ENCODE peak calls at places on chromosomes 12 and 14, in eight cellular contexts. One of them, this sample, is unnamed.

GRCh38 chr14:83975435-83976222 is 1554.3 kb upstream of the FLRT2 start:
- DNase-seq in sigmoid colon: peak; percentile 65
- DNase-seq in suprapubic skin: no peak
- DNase-seq in fibroblast of lung: no peak
- DNase-seq in HL-60: no peak
- DNase-seq in tibial nerve: no peak
- DNase-seq in lower lobe of right lung: no peak
- DNase-seq in astrocyte: no peak
- DNase-seq in this sample: no peak

GRCh38 chr14:68088463-68088862 is 268.9 kb downstream of the RAD51B start:
- DNase-seq in sigmoid colon: peak; percentile 74
- DNase-seq in suprapubic skin: no peak
- DNase-seq in fibroblast of lung: peak; percentile 71
- DNase-seq in HL-60: no peak
- DNase-seq in tibial nerve: no peak
- DNase-seq in lower lobe of right lung: no peak
- DNase-seq in astrocyte: peak; percentile 71
- DNase-seq in this sample: no peak

GRCh38 chr14:70619708-70620107 is 19.3 kb upstream of the MED6 start:
- DNase-seq in sigmoid colon: no peak
- DNase-seq in suprapubic skin: no peak
- DNase-seq in fibroblast of lung: no peak
- DNase-seq in HL-60: no peak
- DNase-seq in tibial nerve: no peak
- DNase-seq in lower lobe of right lung: no peak
- DNase-seq in astrocyte: no peak
- DNase-seq in this sample: peak; percentile 19

GRCh38 chr14:68291820-68292219 is 472.2 kb downstream of the RAD51B start:
- DNase-seq in sigmoid colon: no peak
- DNase-seq in suprapubic skin: no peak
- DNase-seq in fibroblast of lung: no peak
- DNase-seq in HL-60: no peak
- DNase-seq in tibial nerve: no peak
- DNase-seq in lower lobe of right lung: no peak
- DNase-seq in astrocyte: no peak
- DNase-seq in this sample: no peak

GRCh38 chr12:109461049-109461845 is 15.9 kb downstream of the KCTD10 start:
- DNase-seq in sigmoid colon: no peak
- DNase-seq in suprapubic skin: no peak
- DNase-seq in fibroblast of lung: peak; percentile 68
- DNase-seq in HL-60: peak; percentile 29
- DNase-seq in tibial nerve: no peak
- DNase-seq in lower lobe of right lung: peak; percentile 71
- DNase-seq in astrocyte: peak; percentile 57
- DNase-seq in this sample: no peak

GRCh38 chr14:61076531-61076930 is 95.5 kb downstream of the SLC38A6 start:
- DNase-seq in sigmoid colon: no peak
- DNase-seq in suprapubic skin: no peak
- DNase-seq in fibroblast of lung: peak; percentile 72
- DNase-seq in HL-60: no peak
- DNase-seq in tibial nerve: no peak
- DNase-seq in lower lobe of right lung: no peak
- DNase-seq in astrocyte: peak; percentile 65
- DNase-seq in this sample: no peak

GRCh38 chr14:48731260-48731659 is 854.9 kb downstream of the RPS29 start:
- DNase-seq in sigmoid colon: no peak
- DNase-seq in suprapubic skin: no peak
- DNase-seq in fibroblast of lung: no peak
- DNase-seq in HL-60: no peak
- DNase-seq in tibial nerve: no peak
- DNase-seq in lower lobe of right lung: no peak
- DNase-seq in astrocyte: no peak
- DNase-seq in this sample: no peak

GRCh38 chr12:85877459-85877858 is 3.4 kb downstream of the NTS start:
- DNase-seq in sigmoid colon: no peak
- DNase-seq in suprapubic skin: no peak
- DNase-seq in fibroblast of lung: no peak
- DNase-seq in HL-60: no peak
- DNase-seq in tibial nerve: no peak
- DNase-seq in lower lobe of right lung: no peak
- DNase-seq in astrocyte: no peak
- DNase-seq in this sample: no peak

GRCh38 chr12:104571328-104571727 is 114.6 kb downstream of the CHST11 start:
- DNase-seq in sigmoid colon: no peak
- DNase-seq in suprapubic skin: no peak
- DNase-seq in fibroblast of lung: no peak
- DNase-seq in HL-60: no peak
- DNase-seq in tibial nerve: no peak
- DNase-seq in lower lobe of right lung: no peak
- DNase-seq in astrocyte: no peak
- DNase-seq in this sample: no peak

GRCh38 chr14:36502558-36503508 is 17.2 kb downstream of the NKX2-1 start:
- DNase-seq in sigmoid colon: no peak
- DNase-seq in suprapubic skin: no peak
- DNase-seq in fibroblast of lung: no peak
- DNase-seq in HL-60: no peak
- DNase-seq in tibial nerve: no peak
- DNase-seq in lower lobe of right lung: no peak
- DNase-seq in astrocyte: no peak
- DNase-seq in this sample: no peak

GRCh38 chr12:87290505-87290904 is 738.7 kb downstream of the C12orf50 start:
- DNase-seq in sigmoid colon: no peak
- DNase-seq in suprapubic skin: no peak
- DNase-seq in fibroblast of lung: no peak
- DNase-seq in HL-60: no peak
- DNase-seq in tibial nerve: no peak
- DNase-seq in lower lobe of right lung: no peak
- DNase-seq in astrocyte: no peak
- DNase-seq in this sample: no peak

GRCh38 chr14:103281496-103282231 is 52.4 kb upstream of the EIF5 start:
- DNase-seq in sigmoid colon: peak; percentile 82
- DNase-seq in suprapubic skin: no peak
- DNase-seq in fibroblast of lung: peak; percentile 40
- DNase-seq in HL-60: no peak
- DNase-seq in tibial nerve: no peak
- DNase-seq in lower lobe of right lung: no peak
- DNase-seq in astrocyte: peak; percentile 20
- DNase-seq in this sample: peak; percentile 50

GRCh38 chr12:53326460-53327185 is 5.2 kb upstream of the AAAS start:
- DNase-seq in sigmoid colon: no peak
- DNase-seq in suprapubic skin: no peak
- DNase-seq in fibroblast of lung: no peak
- DNase-seq in HL-60: no peak
- DNase-seq in tibial nerve: no peak
- DNase-seq in lower lobe of right lung: no peak
- DNase-seq in astrocyte: no peak
- DNase-seq in this sample: no peak

GRCh38 chr12:53327435-53328042 is 6.1 kb upstream of the AAAS start:
- DNase-seq in sigmoid colon: no peak
- DNase-seq in suprapubic skin: no peak
- DNase-seq in fibroblast of lung: no peak
- DNase-seq in HL-60: no peak
- DNase-seq in tibial nerve: no peak
- DNase-seq in lower lobe of right lung: no peak
- DNase-seq in astrocyte: no peak
- DNase-seq in this sample: no peak

GRCh38 chr12:53324779-53325538 is 3.5 kb upstream of the AAAS start:
- DNase-seq in sigmoid colon: peak; percentile 98
- DNase-seq in suprapubic skin: peak; percentile 95
- DNase-seq in fibroblast of lung: peak; percentile 86
- DNase-seq in HL-60: peak; percentile 80
- DNase-seq in tibial nerve: peak; percentile 91
- DNase-seq in lower lobe of right lung: peak; percentile 95
- DNase-seq in astrocyte: peak; percentile 71
- DNase-seq in this sample: peak; percentile 94

GRCh38 chr12:53324113-53324778 is 2.8 kb upstream of the AAAS start:
- DNase-seq in sigmoid colon: no peak
- DNase-seq in suprapubic skin: no peak
- DNase-seq in fibroblast of lung: no peak
- DNase-seq in HL-60: peak; percentile 71
- DNase-seq in tibial nerve: no peak
- DNase-seq in lower lobe of right lung: peak; percentile 58
- DNase-seq in astrocyte: no peak
- DNase-seq in this sample: no peak

GRCh38 chr12:53325539-53326061 is 4.2 kb upstream of the AAAS start:
- DNase-seq in sigmoid colon: peak; percentile 73
- DNase-seq in suprapubic skin: no peak
- DNase-seq in fibroblast of lung: no peak
- DNase-seq in HL-60: no peak
- DNase-seq in tibial nerve: peak; percentile 20
- DNase-seq in lower lobe of right lung: peak; percentile 65
- DNase-seq in astrocyte: no peak
- DNase-seq in this sample: peak; percentile 20
- H3K27ac ChIP-seq in sigmoid colon: peak overlapping the region; percentile 95
- H3K27ac ChIP-seq in suprapubic skin: peak overlapping the region; percentile 88
- H3K27ac ChIP-seq in fibroblast of lung: peak overlapping the region; percentile 67
- H3K27ac ChIP-seq in HL-60: peak overlapping the region; percentile 86
- H3K27ac ChIP-seq in tibial nerve: peak overlapping the region; percentile 96
- H3K27ac ChIP-seq in lower lobe of right lung: peak overlapping the region; percentile 92
- H3K27ac ChIP-seq in astrocyte: no peak overlapping the region
- H3K27ac ChIP-seq in this sample: peak overlapping the region; percentile 91

GRCh38 chr12:17588968-17589367 is 501.0 kb downstream of the RERGL start:
- DNase-seq in sigmoid colon: no peak
- DNase-seq in suprapubic skin: no peak
- DNase-seq in fibroblast of lung: peak; percentile 1
- DNase-seq in HL-60: no peak
- DNase-seq in tibial nerve: no peak
- DNase-seq in lower lobe of right lung: no peak
- DNase-seq in astrocyte: no peak
- DNase-seq in this sample: no peak
- TF ChIP-seq CTCF in sigmoid colon: no peak
- TF ChIP-seq CTCF in suprapubic skin: no peak
- TF ChIP-seq CTCF in fibroblast of lung: no peak
- TF ChIP-seq CTCF in HL-60: no peak
- TF ChIP-seq CTCF in tibial nerve: no peak
- TF ChIP-seq CTCF in lower lobe of right lung: peak; percentile 13
- TF ChIP-seq CTCF in astrocyte: peak; percentile 18
- TF ChIP-seq CTCF in this sample: no peak

GRCh38 chr12:44851586-44851985 is 24.5 kb downstream of the NELL2 start:
- DNase-seq in sigmoid colon: no peak
- DNase-seq in suprapubic skin: no peak
- DNase-seq in fibroblast of lung: no peak
- DNase-seq in HL-60: no peak
- DNase-seq in tibial nerve: no peak
- DNase-seq in lower lobe of right lung: no peak
- DNase-seq in astrocyte: no peak
- DNase-seq in this sample: no peak

GRCh38 chr12:44846826-44847225 is 29.3 kb downstream of the NELL2 start:
- DNase-seq in sigmoid colon: no peak
- DNase-seq in suprapubic skin: no peak
- DNase-seq in fibroblast of lung: no peak
- DNase-seq in HL-60: no peak
- DNase-seq in tibial nerve: no peak
- DNase-seq in lower lobe of right lung: no peak
- DNase-seq in astrocyte: no peak
- DNase-seq in this sample: no peak

GRCh38 chr12:44848771-44849085 is 27.4 kb downstream of the NELL2 start:
- DNase-seq in sigmoid colon: no peak
- DNase-seq in suprapubic skin: no peak
- DNase-seq in fibroblast of lung: no peak
- DNase-seq in HL-60: no peak
- DNase-seq in tibial nerve: no peak
- DNase-seq in lower lobe of right lung: no peak
- DNase-seq in astrocyte: no peak
- DNase-seq in this sample: no peak

GRCh38 chr12:44847403-44847802 is 28.7 kb downstream of the NELL2 start:
- DNase-seq in sigmoid colon: no peak
- DNase-seq in suprapubic skin: no peak
- DNase-seq in fibroblast of lung: no peak
- DNase-seq in HL-60: no peak
- DNase-seq in tibial nerve: no peak
- DNase-seq in lower lobe of right lung: no peak
- DNase-seq in astrocyte: no peak
- DNase-seq in this sample: no peak

DNA sequence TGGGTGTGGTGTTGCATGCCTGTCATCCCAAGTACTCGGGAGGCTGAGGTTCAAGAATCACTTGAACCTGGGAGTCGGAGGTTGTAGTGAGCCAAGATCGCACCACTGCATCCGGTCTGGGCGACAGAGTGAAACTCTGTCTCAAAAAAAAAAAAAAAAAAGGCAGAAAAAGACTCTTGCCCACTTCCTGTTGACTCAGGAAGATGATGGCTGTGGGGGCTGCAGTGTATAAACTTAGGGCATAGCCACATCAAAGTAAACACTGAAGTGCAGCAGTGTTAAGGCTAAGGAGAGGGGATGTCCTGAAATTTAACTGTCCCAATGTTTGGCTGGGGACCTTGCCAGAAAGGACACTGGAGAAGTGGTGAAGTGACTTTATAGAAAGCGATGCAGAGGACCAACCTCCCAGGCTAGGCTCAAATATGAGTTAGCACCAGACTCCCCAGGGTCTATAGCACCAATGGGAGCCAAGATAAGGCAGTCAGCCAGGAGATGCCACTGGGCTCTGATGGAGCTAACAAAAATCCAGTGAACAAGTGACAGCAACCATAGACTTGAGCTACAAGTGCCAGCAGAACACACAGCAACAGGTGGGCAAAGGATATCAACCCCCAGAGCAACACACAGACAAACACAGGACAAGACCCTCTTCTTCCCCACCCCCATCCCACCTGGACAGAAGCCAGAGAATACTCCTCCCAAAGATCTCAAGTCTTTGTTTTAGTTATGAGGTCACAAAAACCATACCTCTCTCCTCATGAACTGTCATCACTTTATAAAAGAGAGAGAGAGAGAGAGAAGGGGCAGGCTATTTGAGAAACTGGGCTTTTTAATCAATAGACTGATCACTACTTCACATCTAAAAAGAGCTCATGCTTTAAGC is 28.0 kb downstream of the NELL2 start:
- DNase-seq in sigmoid colon: no peak
- DNase-seq in suprapubic skin: no peak
- DNase-seq in fibroblast of lung: no peak
- DNase-seq in HL-60: no peak
- DNase-seq in tibial nerve: no peak
- DNase-seq in lower lobe of right lung: no peak
- DNase-seq in astrocyte: no peak
- DNase-seq in this sample: no peak
- H3K27ac ChIP-seq in sigmoid colon: no peak overlapping the region
- H3K27ac ChIP-seq in suprapubic skin: no peak overlapping the region
- H3K27ac ChIP-seq in fibroblast of lung: no peak overlapping the region
- H3K27ac ChIP-seq in HL-60: no peak overlapping the region
- H3K27ac ChIP-seq in tibial nerve: peak overlapping the region; percentile 22
- H3K27ac ChIP-seq in lower lobe of right lung: no peak overlapping the region
- H3K27ac ChIP-seq in astrocyte: no peak overlapping the region
- H3K27ac ChIP-seq in this sample: no peak overlapping the region

GRCh38 chr14:53793790-53794560 is 162.7 kb downstream of the BMP4 start:
- DNase-seq in sigmoid colon: peak; percentile 69
- DNase-seq in suprapubic skin: no peak
- DNase-seq in fibroblast of lung: peak; percentile 43
- DNase-seq in HL-60: no peak
- DNase-seq in tibial nerve: no peak
- DNase-seq in lower lobe of right lung: no peak
- DNase-seq in astrocyte: peak; percentile 39
- DNase-seq in this sample: no peak

GRCh38 chr14:53796734-53797133 is 159.9 kb downstream of the BMP4 start:
- DNase-seq in sigmoid colon: no peak
- DNase-seq in suprapubic skin: no peak
- DNase-seq in fibroblast of lung: no peak
- DNase-seq in HL-60: no peak
- DNase-seq in tibial nerve: no peak
- DNase-seq in lower lobe of right lung: no peak
- DNase-seq in astrocyte: no peak
- DNase-seq in this sample: no peak

GRCh38 chr14:53791116-53791515 is 165.5 kb downstream of the BMP4 start:
- DNase-seq in sigmoid colon: no peak
- DNase-seq in suprapubic skin: no peak
- DNase-seq in fibroblast of lung: no peak
- DNase-seq in HL-60: no peak
- DNase-seq in tibial nerve: no peak
- DNase-seq in lower lobe of right lung: no peak
- DNase-seq in astrocyte: no peak
- DNase-seq in this sample: no peak

GRCh38 chr14:53792909-53793308 is 163.7 kb downstream of the BMP4 start:
- DNase-seq in sigmoid colon: no peak
- DNase-seq in suprapubic skin: no peak
- DNase-seq in fibroblast of lung: no peak
- DNase-seq in HL-60: no peak
- DNase-seq in tibial nerve: no peak
- DNase-seq in lower lobe of right lung: no peak
- DNase-seq in astrocyte: no peak
- DNase-seq in this sample: no peak
- TF ChIP-seq CTCF in sigmoid colon: no peak
- TF ChIP-seq CTCF in suprapubic skin: no peak
- TF ChIP-seq CTCF in fibroblast of lung: no peak
- TF ChIP-seq CTCF in HL-60: no peak
- TF ChIP-seq CTCF in tibial nerve: no peak
- TF ChIP-seq CTCF in lower lobe of right lung: no peak
- TF ChIP-seq CTCF in astrocyte: no peak
- TF ChIP-seq CTCF in this sample: no peak